ENCODE peak calls at places on chromosomes 2 and 18, in ten cellular contexts. M is uterus; E is PC-3; A is A549; R is HCT116; X is CD4-positive, alpha-beta memory T cell; Y is adrenal gland; I is MM.1S; G is colonic mucosa; C is H1. N is an unnamed sample.
A peak's percentile ranks its signal among the peaks of the same experiment; 100 is the strongest.

GRCh38 chr18:45838302-45839070 is 13.0 kb downstream of the SIGLEC15 start:
- DNase-seq in M (no peak), E (no peak), A (no peak), R (no peak), X (no peak), Y (peak; percentile 40), I (no peak), G (no peak), C (no peak), N (no peak)

GRCh38 chr2:141947715-141948114 is 183.1 kb downstream of the LRP1B start:
- DNase-seq in M (no peak), E (no peak), A (no peak), R (no peak), X (no peak), Y (no peak), I (peak; percentile 81), G (no peak), C (no peak), N (no peak)

GRCh38 chr2:172251231-172251630 is 148.5 kb upstream of the DLX2 start:
- DNase-seq in M (no peak), E (peak; percentile 25), A (no peak), R (no peak), X (no peak), Y (no peak), I (no peak), G (no peak), C (no peak), N (peak; percentile 75)

GRCh38 chr18:42514522-42514921 is 559.5 kb downstream of the PIK3C3 start:
- DNase-seq in M (no peak), E (no peak), A (no peak), R (no peak), X (no peak), Y (no peak), I (no peak), G (no peak), C (no peak), N (peak; percentile 92)

GRCh38 chr2:68059769-68060525 is 2.9 kb downstream of the C1D start:
- DNase-seq in M (no peak), E (no peak), A (no peak), R (no peak), X (no peak), Y (no peak), I (no peak), G (no peak), C (no peak), N (no peak)

GRCh38 chr2:109403841-109404201 is 209.9 kb downstream of the SEPTIN10 start:
- DNase-seq in M (no peak), E (peak; percentile 27), A (no peak), R (no peak), X (no peak), Y (no peak), I (no peak), G (no peak), C (no peak), N (no peak)

GRCh38 chr2:162103443-162104009 is 29.5 kb upstream of the DPP4 start:
- DNase-seq in M (no peak), E (no peak), A (no peak), R (no peak), X (no peak), Y (peak; percentile 33), I (no peak), G (no peak), C (no peak), N (no peak)

GRCh38 chr2:114661926-114662670 is 219.7 kb downstream of the DPP10 start:
- DNase-seq in M (no peak), E (no peak), A (peak; percentile 10), R (no peak), X (no peak), Y (peak; percentile 16), I (no peak), G (peak; percentile 19), C (peak; percentile 47), N (no peak)

GRCh38 chr18:2953935-2954641 is 58.9 kb downstream of the LPIN2 start:
- DNase-seq in M (no peak), E (no peak), A (no peak), R (no peak), X (no peak), Y (no peak), I (no peak), G (no peak), C (no peak), N (no peak)
- H3K4me1 ChIP-seq in M (peaks cover 3% of the 10 kb centered on the region), E (no peaks in the 10 kb centered on the region), A (no peaks in the 10 kb centered on the region), R (no peaks in the 10 kb centered on the region), X (peaks cover 86% of the 10 kb centered on the region), Y (peaks cover 15% of the 10 kb centered on the region), I (peaks cover 9% of the 10 kb centered on the region), G (no peaks in the 10 kb centered on the region), C (no peaks in the 10 kb centered on the region), N (no peaks in the 10 kb centered on the region)

GRCh38 chr2:217843353-217843752 is 159.4 kb downstream of the TNS1 start:
- DNase-seq in M (no peak), E (no peak), A (no peak), R (no peak), X (no peak), Y (no peak), I (no peak), G (no peak), C (no peak), N (no peak)

GRCh38 chr2:217845251-217845650 is 157.5 kb downstream of the TNS1 start:
- DNase-seq in M (no peak), E (no peak), A (no peak), R (no peak), X (no peak), Y (no peak), I (no peak), G (no peak), C (no peak), N (no peak)

GRCh38 chr2:217847106-217847505 is 155.7 kb downstream of the TNS1 start:
- DNase-seq in M (no peak), E (no peak), A (no peak), R (no peak), X (no peak), Y (no peak), I (no peak), G (no peak), C (no peak), N (no peak)

GRCh38 chr2:217846321-217846743 is 156.5 kb downstream of the TNS1 start:
- DNase-seq in M (no peak), E (peak; percentile 42), A (no peak), R (no peak), X (no peak), Y (no peak), I (no peak), G (no peak), C (no peak), N (no peak)

DNA sequence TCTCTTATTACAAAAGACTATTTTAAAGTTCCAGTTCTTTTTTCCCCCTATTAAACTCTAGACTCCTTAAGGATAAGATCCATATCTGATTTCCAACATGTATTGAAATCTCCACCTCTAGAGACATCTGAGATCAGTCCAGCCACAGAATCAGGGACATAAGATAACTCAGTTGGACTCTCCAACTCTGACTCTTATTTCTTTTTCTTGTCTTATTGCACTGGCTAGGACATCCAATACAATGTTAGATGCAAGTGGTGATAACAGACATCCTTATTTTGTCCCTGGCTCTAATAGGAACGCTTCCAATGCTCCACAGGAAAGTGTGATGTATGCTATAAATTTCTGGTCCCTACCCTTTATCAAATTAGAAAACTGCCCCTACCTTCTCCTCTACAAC is 158.1 kb downstream of the TNS1 start:
- DNase-seq in M (no peak), E (no peak), A (no peak), R (no peak), X (no peak), Y (no peak), I (no peak), G (no peak), C (no peak), N (no peak)
- H3K4me1 ChIP-seq in M (peaks cover 21% of the 10 kb centered on the region), E (peaks cover 12% of the 10 kb centered on the region), A (peaks cover 1% of the 10 kb centered on the region), R (peaks cover 23% of the 10 kb centered on the region), X (no peaks in the 10 kb centered on the region), Y (peaks cover 61% of the 10 kb centered on the region), I (no peaks in the 10 kb centered on the region), G (no peaks in the 10 kb centered on the region), C (no peaks in the 10 kb centered on the region), N (peaks cover 1% of the 10 kb centered on the region)

GRCh38 chr2:239292531-239292930 is 108.3 kb downstream of the HDAC4 start:
- DNase-seq in M (no peak), E (no peak), A (no peak), R (no peak), X (no peak), Y (no peak), I (no peak), G (no peak), C (no peak), N (no peak)

GRCh38 chr2:239289545-239289944 is 111.3 kb downstream of the HDAC4 start:
- DNase-seq in M (no peak), E (no peak), A (no peak), R (no peak), X (peak; percentile 54), Y (no peak), I (no peak), G (no peak), C (no peak), N (no peak)

GRCh38 chr2:239291505-239292350 is 109.1 kb downstream of the HDAC4 start:
- DNase-seq in M (no peak), E (no peak), A (no peak), R (no peak), X (no peak), Y (no peak), I (no peak), G (no peak), C (peak; percentile 83), N (no peak)

GRCh38 chr2:239288951-239289481 is 111.8 kb downstream of the HDAC4 start:
- DNase-seq in M (no peak), E (no peak), A (no peak), R (no peak), X (peak; percentile 61), Y (no peak), I (peak; percentile 77), G (no peak), C (no peak), N (no peak)

DNA sequence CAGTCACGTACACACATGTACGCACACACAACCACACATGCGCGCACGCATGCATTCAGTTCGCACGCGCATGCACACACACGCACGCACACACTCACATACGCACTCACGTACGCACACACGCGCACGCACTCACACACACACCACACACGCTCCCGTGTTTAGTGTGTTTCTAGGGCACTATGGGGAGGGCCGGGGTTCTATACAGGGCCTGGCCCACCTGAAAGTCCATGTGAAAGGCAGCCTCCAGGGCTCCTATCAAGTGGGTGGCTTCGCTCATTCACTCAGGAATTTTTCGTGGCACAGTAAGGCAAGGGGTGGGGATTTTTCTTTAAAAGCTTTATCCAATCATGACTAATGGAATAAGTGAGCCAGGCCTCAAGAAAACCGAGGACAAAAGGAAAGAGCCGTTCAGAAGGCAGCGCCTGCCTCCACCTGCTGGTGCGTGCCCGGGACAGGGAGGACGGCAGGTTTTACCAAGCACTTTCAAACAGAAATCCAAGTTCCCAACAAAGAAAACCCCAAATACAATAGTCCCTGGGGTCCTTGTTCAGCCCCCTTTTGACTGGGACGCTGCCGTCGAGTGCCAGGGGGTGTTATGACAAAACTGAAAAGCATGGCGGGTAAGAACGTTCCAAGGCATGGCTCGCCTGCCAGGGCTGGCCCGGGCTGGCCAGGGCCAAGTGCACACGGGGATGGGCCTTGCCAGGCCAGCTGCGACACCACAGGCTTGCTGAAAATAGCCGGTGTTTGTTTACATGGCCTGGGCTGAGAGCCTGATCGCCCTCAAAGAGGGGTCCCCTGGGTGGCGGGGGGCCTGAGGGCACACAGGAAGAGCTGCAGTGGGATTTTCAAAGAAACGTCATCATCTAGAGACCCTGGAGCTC is 110.0 kb downstream of the HDAC4 start:
- DNase-seq in M (peak; percentile 11), E (no peak), A (no peak), R (no peak), X (no peak), Y (no peak), I (no peak), G (no peak), C (no peak), N (peak; percentile 41)
- H3K4me1 ChIP-seq in M (no peaks in the 10 kb centered on the region), E (no peaks in the 10 kb centered on the region), A (peaks cover 16% of the 10 kb centered on the region), R (peaks cover 52% of the 10 kb centered on the region), X (peaks cover 79% of the 10 kb centered on the region), Y (peaks cover 74% of the 10 kb centered on the region), I (peaks cover 10% of the 10 kb centered on the region), G (peaks cover 18% of the 10 kb centered on the region), C (peaks cover 47% of the 10 kb centered on the region), N (peaks cover 42% of the 10 kb centered on the region)

DNA sequence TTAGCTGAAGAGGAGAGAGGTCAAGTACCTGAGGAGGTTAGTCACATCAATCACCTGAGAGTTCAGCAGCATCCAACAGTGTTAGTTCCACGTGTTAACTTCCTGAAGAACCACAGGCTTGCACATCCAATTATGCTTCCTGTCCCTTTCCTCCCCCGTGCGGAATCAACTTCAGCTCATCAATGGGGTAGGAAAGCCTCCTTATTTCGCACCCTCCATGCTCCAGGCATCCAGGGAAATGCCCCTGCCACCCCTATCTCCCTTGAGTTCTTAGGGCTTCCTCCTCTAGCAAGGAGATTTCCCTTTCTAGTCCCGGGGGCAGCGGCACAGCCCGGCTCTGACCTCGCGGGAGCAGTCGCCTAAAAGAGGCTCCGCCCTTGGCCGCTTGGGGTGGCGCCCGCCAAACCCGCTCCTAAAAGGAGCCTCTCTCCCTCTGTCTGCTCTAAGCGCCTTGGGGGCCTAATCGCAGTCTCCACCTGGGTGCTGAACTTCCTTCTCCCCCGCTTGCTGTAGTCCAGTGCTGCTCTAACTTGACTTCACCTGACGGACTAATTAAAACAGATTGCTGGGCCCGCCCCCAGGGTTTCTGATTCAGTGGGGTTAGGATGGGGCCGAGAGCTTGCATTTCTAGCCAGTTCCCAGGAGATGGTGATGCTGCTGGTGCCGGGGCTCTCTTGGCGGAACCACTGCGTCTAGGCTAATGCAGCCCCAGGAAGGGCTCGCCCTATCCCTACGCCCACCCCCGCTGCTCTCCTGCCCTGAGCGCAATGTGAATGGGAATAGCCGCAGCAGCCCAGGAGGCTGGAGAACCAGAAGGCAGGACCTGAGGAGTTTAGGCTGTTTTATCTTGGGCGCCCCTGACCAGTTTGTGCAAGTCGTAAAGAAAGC is 3.4 kb upstream of the TET3 start:
- DNase-seq in M (no peak), E (peak; percentile 53), A (peak; percentile 58), R (peak; percentile 22), X (no peak), Y (no peak), I (no peak), G (peak; percentile 65), C (peak; percentile 86), N (no peak)
- H3K4me1 ChIP-seq in M (peaks cover 7% of the 10 kb centered on the region), E (peaks cover 55% of the 10 kb centered on the region), A (peaks cover 50% of the 10 kb centered on the region), R (peaks cover 60% of the 10 kb centered on the region), X (peaks cover 57% of the 10 kb centered on the region), Y (peaks cover 47% of the 10 kb centered on the region), I (peaks cover 6% of the 10 kb centered on the region), G (peaks cover 22% of the 10 kb centered on the region), C (peaks cover 19% of the 10 kb centered on the region), N (peaks cover 34% of the 10 kb centered on the region)